ENCODE peak calls at places on chromosome 4, in five cellular contexts. One of them, this sample, is unnamed.

GRCh38 chr4:176482972-176483371 is 163.2 kb downstream of the SPCS3 start:
- DNase-seq in A172: no peak
- DNase-seq in iris pigment epithelial cell: no peak
- DNase-seq in GM13977: no peak
- DNase-seq in GM19239: no peak
- DNase-seq in this sample: no peak

GRCh38 chr4:148214529-148215166 is 227.6 kb downstream of the NR3C2 start:
- DNase-seq in GM19239: no peak
- DNase-seq in iris pigment epithelial cell: peak
- DNase-seq in GM13977: no peak
- DNase-seq in A172: no peak
- DNase-seq in this sample: no peak

GRCh38 chr4:133151681-133152329 is 2.7 kb downstream of the PCDH10 start:
- DNase-seq in A172: peak
- DNase-seq in iris pigment epithelial cell: no peak
- DNase-seq in GM19239: no peak
- DNase-seq in GM13977: peak
- DNase-seq in this sample: peak

GRCh38 chr4:79682801-79683217 is 274.8 kb upstream of the GK2 start:
- DNase-seq in GM13977: no peak
- DNase-seq in A172: no peak
- DNase-seq in iris pigment epithelial cell: peak
- DNase-seq in GM19239: no peak
- DNase-seq in this sample: no peak

GRCh38 chr4:93529692-93530091 is 298.9 kb upstream of the ATOH1 start:
- DNase-seq in GM13977: no peak
- DNase-seq in A172: no peak
- DNase-seq in GM19239: no peak
- DNase-seq in iris pigment epithelial cell: no peak
- DNase-seq in this sample: no peak

GRCh38 chr4:125317526-125317880 is 2.7 kb downstream of the FAT4 start:
- DNase-seq in iris pigment epithelial cell: peak
- DNase-seq in GM19239: no peak
- DNase-seq in GM13977: no peak
- DNase-seq in A172: no peak
- DNase-seq in this sample: peak

GRCh38 chr4:186825069-186825468 is 101.4 kb upstream of the FAT1 start:
- DNase-seq in GM13977: no peak
- DNase-seq in iris pigment epithelial cell: no peak
- DNase-seq in A172: no peak
- DNase-seq in GM19239: no peak
- DNase-seq in this sample: no peak

GRCh38 chr4:164383187-164384181 is 370.4 kb upstream of the SMIM31 start:
- DNase-seq in GM13977: no peak
- DNase-seq in A172: no peak
- DNase-seq in GM19239: no peak
- DNase-seq in iris pigment epithelial cell: peak
- DNase-seq in this sample: no peak

GRCh38 chr4:104394409-104394813 is 100.3 kb downstream of the CXXC4 start:
- DNase-seq in GM13977: no peak
- DNase-seq in iris pigment epithelial cell: no peak
- DNase-seq in GM19239: no peak
- DNase-seq in A172: peak
- DNase-seq in this sample: no peak

GRCh38 chr4:125796138-125796537 is 481.4 kb downstream of the FAT4 start:
- DNase-seq in GM13977: no peak
- DNase-seq in A172: no peak
- DNase-seq in iris pigment epithelial cell: no peak
- DNase-seq in GM19239: no peak
- DNase-seq in this sample: no peak

GRCh38 chr4:76780781-76781697 is 116.9 kb downstream of the SOWAHB start:
- DNase-seq in GM19239: no peak
- DNase-seq in GM13977: no peak
- DNase-seq in A172: no peak
- DNase-seq in iris pigment epithelial cell: no peak
- DNase-seq in this sample: no peak

GRCh38 chr4:122044496-122044895 is 92.6 kb upstream of the TRPC3 start:
- DNase-seq in iris pigment epithelial cell: peak
- DNase-seq in GM19239: no peak
- DNase-seq in A172: no peak
- DNase-seq in GM13977: no peak
- DNase-seq in this sample: no peak

GRCh38 chr4:34281826-34282225 is 1962.5 kb downstream of the ARAP2 start:
- DNase-seq in A172: no peak
- DNase-seq in GM13977: no peak
- DNase-seq in GM19239: no peak
- DNase-seq in iris pigment epithelial cell: no peak
- DNase-seq in this sample: no peak

GRCh38 chr4:3302164-3302785 is 9.5 kb downstream of the RGS12 start:
- DNase-seq in GM19239: no peak
- DNase-seq in iris pigment epithelial cell: no peak
- DNase-seq in GM13977: peak
- DNase-seq in A172: peak
- DNase-seq in this sample: peak

GRCh38 chr4:168769857-168770256 is 240.2 kb downstream of the CBR4 start:
- DNase-seq in A172: no peak
- DNase-seq in GM19239: no peak
- DNase-seq in GM13977: no peak
- DNase-seq in iris pigment epithelial cell: no peak
- DNase-seq in this sample: no peak

GRCh38 chr4:10565166-10565780 is 108.0 kb upstream of the ZNF518B start:
- DNase-seq in iris pigment epithelial cell: no peak
- DNase-seq in A172: no peak
- DNase-seq in GM19239: no peak
- DNase-seq in GM13977: no peak
- DNase-seq in this sample: no peak

GRCh38 chr4:5203925-5204324 is 152.6 kb downstream of the STK32B start:
- DNase-seq in iris pigment epithelial cell: no peak
- DNase-seq in A172: no peak
- DNase-seq in GM19239: no peak
- DNase-seq in GM13977: no peak
- DNase-seq in this sample: no peak

GRCh38 chr4:122450847-122451246 is 5.7 kb downstream of the IL2 start:
- DNase-seq in iris pigment epithelial cell: peak
- DNase-seq in GM19239: no peak
- DNase-seq in GM13977: no peak
- DNase-seq in A172: peak
- DNase-seq in this sample: no peak

GRCh38 chr4:177427097-177427665 is 15.1 kb downstream of the AGA start:
- DNase-seq in A172: peak
- DNase-seq in GM19239: no peak
- DNase-seq in iris pigment epithelial cell: peak
- DNase-seq in GM13977: no peak
- DNase-seq in this sample: no peak

This sample was measured in GM10248.